ENCODE peak calls at places on chromosomes 6 and 20, in six cellular contexts. One of them, this sample, is unnamed.

GRCh38 chr6:42452171-42453026 is 673 bp upstream of the TRERF1 start:
- DNase-seq in A549: peak; percentile 86
- DNase-seq in astrocyte: peak; percentile 72
- DNase-seq in neural progenitor cell: peak; percentile 93
- DNase-seq in CD8-positive, alpha-beta memory T cell: peak; percentile 25
- DNase-seq in pancreas: peak; percentile 85
- DNase-seq in this sample: peak; percentile 61

GRCh38 chr6:128573036-128573435 is 52.6 kb upstream of the PTPRK start:
- DNase-seq in A549: no peak
- DNase-seq in astrocyte: no peak
- DNase-seq in neural progenitor cell: no peak
- DNase-seq in CD8-positive, alpha-beta memory T cell: no peak
- DNase-seq in pancreas: no peak
- DNase-seq in this sample: no peak

GRCh38 chr20:9068232-9068781 is 580 bp upstream of the PLCB4 start:
- DNase-seq in A549: peak; percentile 72
- DNase-seq in astrocyte: peak; percentile 17
- DNase-seq in neural progenitor cell: peak; percentile 89
- DNase-seq in CD8-positive, alpha-beta memory T cell: no peak
- DNase-seq in pancreas: peak; percentile 76
- DNase-seq in this sample: no peak

GRCh38 chr6:65633516-65633915 is 73.5 kb downstream of the EYS start:
- DNase-seq in A549: no peak
- DNase-seq in astrocyte: no peak
- DNase-seq in neural progenitor cell: no peak
- DNase-seq in CD8-positive, alpha-beta memory T cell: no peak
- DNase-seq in pancreas: no peak
- DNase-seq in this sample: no peak

GRCh38 chr6:39769012-39769411 is 23.2 kb upstream of the DAAM2 start:
- DNase-seq in A549: no peak
- DNase-seq in astrocyte: no peak
- DNase-seq in neural progenitor cell: no peak
- DNase-seq in CD8-positive, alpha-beta memory T cell: no peak
- DNase-seq in pancreas: no peak
- DNase-seq in this sample: no peak

GRCh38 chr20:57629976-57630525 is 9.8 kb upstream of the ZBP1 start:
- DNase-seq in A549: no peak
- DNase-seq in astrocyte: no peak
- DNase-seq in neural progenitor cell: no peak
- DNase-seq in CD8-positive, alpha-beta memory T cell: no peak
- DNase-seq in pancreas: no peak
- DNase-seq in this sample: no peak

GRCh38 chr6:51855310-51856082 is 231.9 kb downstream of the PKHD1 start:
- DNase-seq in A549: peak; percentile 63
- DNase-seq in astrocyte: peak; percentile 10
- DNase-seq in neural progenitor cell: peak; percentile 93
- DNase-seq in CD8-positive, alpha-beta memory T cell: no peak
- DNase-seq in pancreas: no peak
- DNase-seq in this sample: no peak

GRCh38 chr6:34005845-34006644 is 139.8 kb downstream of the GRM4 start:
- DNase-seq in A549: no peak
- DNase-seq in astrocyte: no peak
- DNase-seq in neural progenitor cell: no peak
- DNase-seq in CD8-positive, alpha-beta memory T cell: no peak
- DNase-seq in pancreas: peak; percentile 30
- DNase-seq in this sample: peak; percentile 11

GRCh38 chr6:106916891-106917290 is 57.6 kb downstream of the CD24 start:
- DNase-seq in A549: no peak
- DNase-seq in astrocyte: no peak
- DNase-seq in neural progenitor cell: no peak
- DNase-seq in CD8-positive, alpha-beta memory T cell: no peak
- DNase-seq in pancreas: no peak
- DNase-seq in this sample: no peak

GRCh38 chr20:11012975-11013374 is 339.2 kb upstream of the JAG1 start:
- DNase-seq in A549: no peak
- DNase-seq in astrocyte: peak; percentile 64
- DNase-seq in neural progenitor cell: no peak
- DNase-seq in CD8-positive, alpha-beta memory T cell: no peak
- DNase-seq in pancreas: no peak
- DNase-seq in this sample: no peak

GRCh38 chr6:157235600-157236039 is 87.7 kb downstream of the TMEM242 start:
- DNase-seq in A549: peak; percentile 70
- DNase-seq in astrocyte: peak; percentile 34
- DNase-seq in neural progenitor cell: peak; percentile 90
- DNase-seq in CD8-positive, alpha-beta memory T cell: peak; percentile 27
- DNase-seq in pancreas: peak; percentile 80
- DNase-seq in this sample: peak; percentile 49

GRCh38 chr6:46491789-46492547 is 719 bp upstream of the RCAN2 start:
- DNase-seq in A549: peak; percentile 14
- DNase-seq in astrocyte: no peak
- DNase-seq in neural progenitor cell: peak; percentile 80
- DNase-seq in CD8-positive, alpha-beta memory T cell: no peak
- DNase-seq in pancreas: peak; percentile 84
- DNase-seq in this sample: no peak

GRCh38 chr20:16203091-16203490 is 370.2 kb downstream of the KIF16B start:
- DNase-seq in A549: no peak
- DNase-seq in astrocyte: no peak
- DNase-seq in neural progenitor cell: no peak
- DNase-seq in CD8-positive, alpha-beta memory T cell: no peak
- DNase-seq in pancreas: no peak
- DNase-seq in this sample: no peak

GRCh38 chr6:7431594-7432390 is 42.2 kb downstream of the RIOK1 start:
- DNase-seq in A549: no peak
- DNase-seq in astrocyte: peak; percentile 23
- DNase-seq in neural progenitor cell: no peak
- DNase-seq in CD8-positive, alpha-beta memory T cell: no peak
- DNase-seq in pancreas: no peak
- DNase-seq in this sample: no peak

GRCh38 chr6:3546121-3546520 is 89.3 kb upstream of the SLC22A23 start:
- DNase-seq in A549: no peak
- DNase-seq in astrocyte: no peak
- DNase-seq in neural progenitor cell: no peak
- DNase-seq in CD8-positive, alpha-beta memory T cell: no peak
- DNase-seq in pancreas: no peak
- DNase-seq in this sample: no peak

GRCh38 chr20:64062596-64063388 is at the start of gene TCEA2:
- DNase-seq in A549: peak; percentile 96
- DNase-seq in astrocyte: peak; percentile 90
- DNase-seq in neural progenitor cell: peak; percentile 96
- DNase-seq in CD8-positive, alpha-beta memory T cell: peak; percentile 88
- DNase-seq in pancreas: peak; percentile 97
- DNase-seq in this sample: peak; percentile 99
- H3K27ac ChIP-seq in A549: peak within 1 kb of the TSS; percentile 98
- H3K27ac ChIP-seq in astrocyte: peak within 1 kb of the TSS; percentile 65
- H3K27ac ChIP-seq in neural progenitor cell: no peak within 1 kb of the TSS
- H3K27ac ChIP-seq in CD8-positive, alpha-beta memory T cell: peak within 1 kb of the TSS; percentile 51
- H3K27ac ChIP-seq in pancreas: peak within 1 kb of the TSS; percentile 83
- H3K27ac ChIP-seq in this sample: peak within 1 kb of the TSS; percentile 70

GRCh38 chr6:1390071-1390804 is 862 bp downstream of the FOXF2 start:
- DNase-seq in A549: peak; percentile 33
- DNase-seq in astrocyte: peak; percentile 37
- DNase-seq in neural progenitor cell: peak; percentile 76
- DNase-seq in CD8-positive, alpha-beta memory T cell: no peak
- DNase-seq in pancreas: no peak
- DNase-seq in this sample: no peak

GRCh38 chr6:1389791-1390070 is 355 bp downstream of the FOXF2 start:
- DNase-seq in A549: no peak
- DNase-seq in astrocyte: no peak
- DNase-seq in neural progenitor cell: peak; percentile 66
- DNase-seq in CD8-positive, alpha-beta memory T cell: no peak
- DNase-seq in pancreas: no peak
- DNase-seq in this sample: no peak

GRCh38 chr6:1388927-1389790 is at the start of gene FOXF2:
- DNase-seq in A549: peak; percentile 16
- DNase-seq in astrocyte: no peak
- DNase-seq in neural progenitor cell: peak; percentile 42
- DNase-seq in CD8-positive, alpha-beta memory T cell: no peak
- DNase-seq in pancreas: no peak
- DNase-seq in this sample: no peak

GRCh38 chr6:1387632-1388031 is 1.7 kb upstream of the FOXF2 start:
- DNase-seq in A549: no peak
- DNase-seq in astrocyte: no peak
- DNase-seq in neural progenitor cell: peak; percentile 72
- DNase-seq in CD8-positive, alpha-beta memory T cell: no peak
- DNase-seq in pancreas: no peak
- DNase-seq in this sample: no peak

GRCh38 chr6:1388081-1388926 is 1.1 kb upstream of the FOXF2 start:
- DNase-seq in A549: no peak
- DNase-seq in astrocyte: no peak
- DNase-seq in neural progenitor cell: peak; percentile 57
- DNase-seq in CD8-positive, alpha-beta memory T cell: no peak
- DNase-seq in pancreas: no peak
- DNase-seq in this sample: no peak
- H3K4me3 ChIP-seq in A549: no peak overlapping the region
- H3K4me3 ChIP-seq in astrocyte: no peak overlapping the region
- H3K4me3 ChIP-seq in neural progenitor cell: no peak overlapping the region
- H3K4me3 ChIP-seq in CD8-positive, alpha-beta memory T cell: no peak overlapping the region
- H3K4me3 ChIP-seq in pancreas: no peak overlapping the region
- H3K4me3 ChIP-seq in this sample: peak overlapping the region; percentile 34

GRCh38 chr6:99605074-99605726 is 1.4 kb upstream of the PRDM13 start:
- DNase-seq in A549: no peak
- DNase-seq in astrocyte: no peak
- DNase-seq in neural progenitor cell: peak; percentile 75
- DNase-seq in CD8-positive, alpha-beta memory T cell: no peak
- DNase-seq in pancreas: no peak
- DNase-seq in this sample: no peak
- H3K9me3 ChIP-seq in A549: no peaks in the 10 kb centered on the region
- H3K9me3 ChIP-seq in astrocyte: peaks cover 14% of the 10 kb centered on the region
- H3K9me3 ChIP-seq in neural progenitor cell: no peaks in the 10 kb centered on the region
- H3K9me3 ChIP-seq in CD8-positive, alpha-beta memory T cell: no peaks in the 10 kb centered on the region
- H3K9me3 ChIP-seq in pancreas: no peaks in the 10 kb centered on the region
- H3K9me3 ChIP-seq in this sample: no peaks in the 10 kb centered on the region

DNA sequence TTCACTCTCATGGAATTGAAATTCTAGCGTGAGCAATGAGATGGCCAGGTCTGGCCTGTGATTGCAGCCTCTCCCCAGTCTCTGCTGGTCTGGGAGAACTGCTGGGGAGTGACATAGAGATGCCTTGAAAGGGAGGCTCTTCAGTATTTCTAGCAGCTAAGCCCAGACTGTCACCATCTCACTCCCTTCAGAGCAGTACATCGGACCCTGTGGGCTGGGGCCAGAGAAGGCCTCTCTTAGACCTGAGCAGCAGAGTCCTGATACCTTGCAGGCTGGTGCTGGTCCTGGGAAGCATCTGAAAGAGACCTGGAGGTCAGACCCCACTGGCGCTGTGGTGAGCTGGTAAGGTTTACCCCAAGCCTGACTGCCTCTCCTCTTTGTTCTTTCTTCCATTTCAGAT is 87.4 kb downstream of the TCP11 start:
- DNase-seq in A549: no peak
- DNase-seq in astrocyte: no peak
- DNase-seq in neural progenitor cell: no peak
- DNase-seq in CD8-positive, alpha-beta memory T cell: no peak
- DNase-seq in pancreas: peak; percentile 27
- DNase-seq in this sample: no peak
- H3K27ac ChIP-seq in A549: no peak overlapping the region
- H3K27ac ChIP-seq in astrocyte: peak overlapping the region; percentile 36
- H3K27ac ChIP-seq in neural progenitor cell: no peak overlapping the region
- H3K27ac ChIP-seq in CD8-positive, alpha-beta memory T cell: no peak overlapping the region
- H3K27ac ChIP-seq in pancreas: no peak overlapping the region
- H3K27ac ChIP-seq in this sample: peak overlapping the region; percentile 21

GRCh38 chr6:36678488-36679042 is at the start of gene CDKN1A:
- DNase-seq in A549: peak; percentile 86
- DNase-seq in astrocyte: peak; percentile 78
- DNase-seq in neural progenitor cell: peak; percentile 97
- DNase-seq in CD8-positive, alpha-beta memory T cell: peak; percentile 73
- DNase-seq in pancreas: peak; percentile 98
- DNase-seq in this sample: peak; percentile 97

GRCh38 chr6:36676142-36677058 is 2.1 kb upstream of the CDKN1A start:
- DNase-seq in A549: no peak
- DNase-seq in astrocyte: peak; percentile 56
- DNase-seq in neural progenitor cell: peak; percentile 26
- DNase-seq in CD8-positive, alpha-beta memory T cell: no peak
- DNase-seq in pancreas: no peak
- DNase-seq in this sample: no peak

GRCh38 chr6:36677753-36678487 is 594 bp upstream of the CDKN1A start:
- DNase-seq in A549: no peak
- DNase-seq in astrocyte: peak; percentile 3
- DNase-seq in neural progenitor cell: no peak
- DNase-seq in CD8-positive, alpha-beta memory T cell: no peak
- DNase-seq in pancreas: no peak
- DNase-seq in this sample: no peak

GRCh38 chr6:36679043-36679821 is 718 bp downstream of the CDKN1A start:
- DNase-seq in A549: peak; percentile 55
- DNase-seq in astrocyte: peak; percentile 24
- DNase-seq in neural progenitor cell: peak; percentile 63
- DNase-seq in CD8-positive, alpha-beta memory T cell: peak; percentile 27
- DNase-seq in pancreas: peak; percentile 85
- DNase-seq in this sample: peak; percentile 79

DNA sequence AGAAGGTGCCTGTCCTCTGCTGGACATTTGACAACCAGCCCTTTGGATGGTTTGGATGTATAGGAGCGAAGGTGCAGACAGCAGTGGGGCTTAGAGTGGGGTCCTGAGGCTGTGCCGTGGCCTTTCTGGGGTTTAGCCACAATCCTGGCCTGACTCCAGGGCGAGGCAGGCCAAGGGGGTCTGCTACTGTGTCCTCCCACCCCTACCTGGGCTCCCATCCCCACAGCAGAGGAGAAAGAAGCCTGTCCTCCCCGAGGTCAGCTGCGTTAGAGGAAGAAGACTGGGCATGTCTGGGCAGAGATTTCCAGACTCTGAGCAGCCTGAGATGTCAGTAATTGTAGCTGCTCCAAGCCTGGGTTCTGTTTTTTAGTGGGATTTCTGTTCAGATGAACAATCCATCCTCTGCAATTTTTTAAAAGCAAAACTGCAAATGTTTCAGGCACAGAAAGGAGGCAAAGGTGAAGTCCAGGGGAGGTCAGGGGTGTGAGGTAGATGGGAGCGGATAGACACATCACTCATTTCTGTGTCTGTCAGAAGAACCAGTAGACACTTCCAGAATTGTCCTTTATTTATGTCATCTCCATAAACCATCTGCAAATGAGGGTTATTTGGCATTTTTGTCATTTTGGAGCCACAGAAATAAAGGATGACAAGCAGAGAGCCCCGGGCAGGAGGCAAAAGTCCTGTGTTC is 1.3 kb upstream of the CDKN1A start:
- DNase-seq in A549: no peak
- DNase-seq in astrocyte: peak; percentile 34
- DNase-seq in neural progenitor cell: no peak
- DNase-seq in CD8-positive, alpha-beta memory T cell: no peak
- DNase-seq in pancreas: no peak
- DNase-seq in this sample: no peak
- H3K4me3 ChIP-seq in A549: no peak overlapping the region
- H3K4me3 ChIP-seq in astrocyte: no peak overlapping the region
- H3K4me3 ChIP-seq in neural progenitor cell: no peak overlapping the region
- H3K4me3 ChIP-seq in CD8-positive, alpha-beta memory T cell: no peak overlapping the region
- H3K4me3 ChIP-seq in pancreas: no peak overlapping the region
- H3K4me3 ChIP-seq in this sample: no peak overlapping the region

GRCh38 chr6:95503568-95503967 is 73.8 kb upstream of the MANEA start:
- DNase-seq in A549: no peak
- DNase-seq in astrocyte: no peak
- DNase-seq in neural progenitor cell: no peak
- DNase-seq in CD8-positive, alpha-beta memory T cell: no peak
- DNase-seq in pancreas: no peak
- DNase-seq in this sample: no peak

GRCh38 chr6:95496769-95497426 is 80.4 kb upstream of the MANEA start:
- DNase-seq in A549: no peak
- DNase-seq in astrocyte: no peak
- DNase-seq in neural progenitor cell: no peak
- DNase-seq in CD8-positive, alpha-beta memory T cell: no peak
- DNase-seq in pancreas: no peak
- DNase-seq in this sample: no peak

GRCh38 chr6:95501032-95501904 is 76.1 kb upstream of the MANEA start:
- DNase-seq in A549: no peak
- DNase-seq in astrocyte: no peak
- DNase-seq in neural progenitor cell: no peak
- DNase-seq in CD8-positive, alpha-beta memory T cell: no peak
- DNase-seq in pancreas: no peak
- DNase-seq in this sample: no peak
- H3K9me3 ChIP-seq in A549: no peaks in the 10 kb centered on the region
- H3K9me3 ChIP-seq in astrocyte: no peaks in the 10 kb centered on the region
- H3K9me3 ChIP-seq in neural progenitor cell: peaks cover 5% of the 10 kb centered on the region
- H3K9me3 ChIP-seq in CD8-positive, alpha-beta memory T cell: no peaks in the 10 kb centered on the region
- H3K9me3 ChIP-seq in pancreas: no peaks in the 10 kb centered on the region
- H3K9me3 ChIP-seq in this sample: peaks cover 8% of the 10 kb centered on the region

This sample was measured in Peyer's patch.